ENCODE peak calls at places on chromosomes 12 and 14, in seven cellular contexts. R is NCI-H1092; P is RPMI7951; V is fibroblast of the conjunctiva; G is activated CD8-positive, alpha-beta T cell treated with anti-CD3 and anti-CD28 coated beads for 36 hours; I is stimulated activated CD4-positive, alpha-beta T cell treated with anti-CD3 and anti-CD28 coated beads, TNF-alpha, amount 100 ng/mL, for 24 hours; F is iris pigment epithelial cell. D is an unnamed sample.

GRCh38 chr12:121065345-121065744 is 26.3 kb upstream of the OASL start:
- DNase-seq in R (no peak), P (no peak), V (no peak), G (no peak), I (no peak), F (no peak), D (no peak)

GRCh38 chr14:92728781-92729364 is 19.6 kb downstream of the LGMN start:
- DNase-seq in R (peak; percentile 28), P (peak; percentile 39), V (no peak), G (peak; percentile 77), I (no peak), F (peak; percentile 81), D (no peak)

GRCh38 chr12:124426594-124427550 is 132.0 kb downstream of the RFLNA start:
- DNase-seq in R (no peak), P (no peak), V (no peak), G (no peak), I (no peak), F (no peak), D (no peak)

GRCh38 chr12:124509676-124510300 is 57.6 kb downstream of the NCOR2 start:
- DNase-seq in R (no peak), P (no peak), V (peak; percentile 18), G (no peak), I (no peak), F (peak; percentile 95), D (no peak)

GRCh38 chr12:123532808-123533649 is 490 bp downstream of the RILPL1 start:
- DNase-seq in R (no peak), P (peak; percentile 39), V (no peak), G (no peak), I (no peak), F (peak; percentile 43), D (no peak)

GRCh38 chr12:77830502-77830901 is at the start of gene NAV3:
- DNase-seq in R (no peak), P (no peak), V (peak; percentile 42), G (no peak), I (no peak), F (no peak), D (no peak)

GRCh38 chr12:111529424-111530368 is 69.4 kb downstream of the ATXN2 start:
- DNase-seq in R (no peak), P (peak; percentile 55), V (peak; percentile 45), G (peak; percentile 72), I (peak; percentile 17), F (peak; percentile 66), D (peak; percentile 51)

GRCh38 chr14:30431552-30431951 is 127.4 kb upstream of the G2E3 start:
- DNase-seq in R (no peak), P (no peak), V (no peak), G (no peak), I (no peak), F (no peak), D (no peak)

GRCh38 chr12:71282020-71282419 is 124.2 kb upstream of the TSPAN8 start:
- DNase-seq in R (no peak), P (no peak), V (no peak), G (no peak), I (no peak), F (peak; percentile 15), D (no peak)

GRCh38 chr12:95763809-95764253 is 26.7 kb downstream of the NTN4 start:
- DNase-seq in R (no peak), P (peak; percentile 65), V (peak; percentile 77), G (peak; percentile 7), I (no peak), F (peak; percentile 84), D (no peak)

GRCh38 chr12:14262771-14263511 is 102.5 kb upstream of the ATF7IP start:
- DNase-seq in R (no peak), P (no peak), V (no peak), G (no peak), I (no peak), F (no peak), D (no peak)

GRCh38 chr14:66530526-66530925 is 22.6 kb downstream of the GPHN start:
- DNase-seq in R (no peak), P (no peak), V (no peak), G (no peak), I (no peak), F (no peak), D (no peak)

GRCh38 chr12:77615331-77615730 is 215.4 kb upstream of the NAV3 start:
- DNase-seq in R (no peak), P (peak; percentile 2), V (no peak), G (no peak), I (no peak), F (peak; percentile 9), D (no peak)

GRCh38 chr14:47857646-47858045 is 182.2 kb upstream of the MDGA2 start:
- DNase-seq in R (no peak), P (no peak), V (no peak), G (no peak), I (no peak), F (no peak), D (no peak)

GRCh38 chr12:62170241-62170640 is 90.0 kb upstream of the USP15 start:
- DNase-seq in R (no peak), P (no peak), V (no peak), G (no peak), I (no peak), F (no peak), D (no peak)

GRCh38 chr12:106247731-106248176 is at the start of gene CKAP4:
- DNase-seq in R (peak; percentile 20), P (peak; percentile 73), V (peak; percentile 69), G (peak; percentile 52), I (no peak), F (peak; percentile 83), D (peak; percentile 64)

GRCh38 chr12:25962932-25963525 is 4.5 kb downstream of the RASSF8 start:
- DNase-seq in R (no peak), P (peak; percentile 62), V (no peak), G (no peak), I (no peak), F (no peak), D (no peak)

GRCh38 chr12:24044973-24045703 is 95.7 kb upstream of the SOX5 start:
- DNase-seq in R (no peak), P (no peak), V (no peak), G (no peak), I (no peak), F (peak; percentile 6), D (no peak)